ENCODE peak calls at places on chromosomes 11 and 22, in four cellular contexts. B is EL; K is stimulated activated effector memory CD8-positive, alpha-beta T cell treated with anti-CD3 and anti-CD28 coated beads, Interleukin-12 subunit alpha, Interleukin-12 subunit beta, amount 100 ng/mL, for 72 hours; U is activated naive CD8-positive, alpha-beta T cell treated with anti-CD3 and anti-CD28 coated beads, Interleukin-2, amount 50 U/mL, for 24 hours. W is an unnamed sample.

GRCh38 chr22:25363474-25363873 is 144.0 kb downstream of the CRYBB2 start:
- DNase-seq in B (no peak), U (no peak), K (no peak), W (no peak)

GRCh38 chr11:85718126-85718943 is 32.3 kb upstream of the CCDC89 start:
- DNase-seq in B (no peak), U (no peak), K (no peak), W (no peak)

GRCh38 chr11:75334976-75335375 is 16.5 kb downstream of the ARRB1 start:
- DNase-seq in U (no peak), K (no peak), B (no peak), W (no peak)

GRCh38 chr11:10351768-10352641 is 47.1 kb downstream of the ADM start:
- DNase-seq in K (no peak), U (no peak), B (peak; percentile 86), W (no peak)

GRCh38 chr11:7143908-7144307 is 55.1 kb downstream of the RBMXL2 start:
- DNase-seq in K (no peak), U (no peak), B (peak; percentile 38), W (no peak)

GRCh38 chr22:28955817-28956216 is 72.4 kb downstream of the ZNRF3 start:
- DNase-seq in K (peak; percentile 52), U (peak; percentile 82), B (no peak), W (peak; percentile 57)

GRCh38 chr11:2275334-2276279 is 5.2 kb upstream of the ASCL2 start:
- DNase-seq in U (no peak), B (no peak), K (no peak), W (no peak)

GRCh38 chr11:107496011-107496410 is 38.4 kb upstream of the CWF19L2 start:
- DNase-seq in B (peak; percentile 15), K (no peak), U (no peak), W (no peak)

GRCh38 chr22:45425101-45425500 is 11.6 kb downstream of the RIBC2 start:
- DNase-seq in U (no peak), B (no peak), K (no peak), W (no peak)